ENCODE peak calls at places on chromosome 19, in seven cellular contexts. One of them, this sample, is unnamed.

GRCh38 chr19:33301011-33301899 is 1.1 kb downstream of the CEBPA start:
- DNase-seq in fibroblast of lung: no peak
- DNase-seq in Karpas-422: no peak
- DNase-seq in neuronal stem cell: no peak
- DNase-seq in IMR-90: no peak
- DNase-seq in HCT116: no peak
- DNase-seq in H9: no peak
- DNase-seq in this sample: no peak

GRCh38 chr19:835201-835810 is 5.5 kb upstream of the PRTN3 start:
- DNase-seq in fibroblast of lung: no peak
- DNase-seq in Karpas-422: no peak
- DNase-seq in neuronal stem cell: no peak
- DNase-seq in IMR-90: no peak
- DNase-seq in HCT116: no peak
- DNase-seq in H9: no peak
- DNase-seq in this sample: no peak

GRCh38 chr19:16326401-16327130 is 1.9 kb downstream of the KLF2 start:
- DNase-seq in fibroblast of lung: peak
- DNase-seq in Karpas-422: peak
- DNase-seq in neuronal stem cell: no peak
- DNase-seq in IMR-90: no peak
- DNase-seq in HCT116: no peak
- DNase-seq in H9: peak
- DNase-seq in this sample: no peak

GRCh38 chr19:48925240-48925843 is 8.2 kb upstream of the DHDH start:
- DNase-seq in fibroblast of lung: peak
- DNase-seq in Karpas-422: no peak
- DNase-seq in neuronal stem cell: no peak
- DNase-seq in IMR-90: peak
- DNase-seq in HCT116: peak
- DNase-seq in H9: no peak
- DNase-seq in this sample: peak

GRCh38 chr19:47445937-47446402 is 25.7 kb downstream of the SLC8A2 start:
- DNase-seq in fibroblast of lung: no peak
- DNase-seq in Karpas-422: peak
- DNase-seq in neuronal stem cell: no peak
- DNase-seq in IMR-90: no peak
- DNase-seq in HCT116: no peak
- DNase-seq in H9: peak
- DNase-seq in this sample: peak

GRCh38 chr19:4914736-4915501 is 5.6 kb downstream of the UHRF1 start:
- DNase-seq in fibroblast of lung: peak
- DNase-seq in Karpas-422: no peak
- DNase-seq in neuronal stem cell: no peak
- DNase-seq in IMR-90: peak
- DNase-seq in HCT116: peak
- DNase-seq in H9: no peak
- DNase-seq in this sample: peak

GRCh38 chr19:29845576-29846176 is 33.9 kb downstream of the CCNE1 start:
- DNase-seq in fibroblast of lung: peak
- DNase-seq in Karpas-422: peak
- DNase-seq in neuronal stem cell: no peak
- DNase-seq in IMR-90: peak
- DNase-seq in HCT116: no peak
- DNase-seq in H9: peak
- DNase-seq in this sample: no peak

GRCh38 chr19:57559008-57559403 is 657 bp downstream of the ZNF550 start:
- DNase-seq in fibroblast of lung: peak
- DNase-seq in Karpas-422: peak
- DNase-seq in neuronal stem cell: no peak
- DNase-seq in IMR-90: no peak
- DNase-seq in HCT116: no peak
- DNase-seq in H9: peak
- DNase-seq in this sample: peak

GRCh38 chr19:27676334-27676733 is 1536.6 kb downstream of the UQCRFS1 start:
- DNase-seq in fibroblast of lung: no peak
- DNase-seq in Karpas-422: no peak
- DNase-seq in neuronal stem cell: no peak
- DNase-seq in IMR-90: no peak
- DNase-seq in HCT116: no peak
- DNase-seq in H9: no peak
- DNase-seq in this sample: no peak

GRCh38 chr19:29831041-29831548 is 19.3 kb downstream of the CCNE1 start:
- DNase-seq in fibroblast of lung: no peak
- DNase-seq in Karpas-422: no peak
- DNase-seq in neuronal stem cell: no peak
- DNase-seq in IMR-90: no peak
- DNase-seq in HCT116: peak
- DNase-seq in H9: no peak
- DNase-seq in this sample: peak

GRCh38 chr19:5114713-5115112 is 145.8 kb downstream of the KDM4B start:
- DNase-seq in fibroblast of lung: no peak
- DNase-seq in Karpas-422: no peak
- DNase-seq in neuronal stem cell: no peak
- DNase-seq in IMR-90: no peak
- DNase-seq in HCT116: no peak
- DNase-seq in H9: no peak
- DNase-seq in this sample: no peak

GRCh38 chr19:40716031-40716654 is 543 bp downstream of the COQ8B start:
- DNase-seq in fibroblast of lung: no peak
- DNase-seq in Karpas-422: peak
- DNase-seq in neuronal stem cell: no peak
- DNase-seq in IMR-90: peak
- DNase-seq in HCT116: peak
- DNase-seq in H9: peak
- DNase-seq in this sample: peak

GRCh38 chr19:16428372-16429036 is 43.3 kb downstream of the EPS15L1 start:
- DNase-seq in fibroblast of lung: no peak
- DNase-seq in Karpas-422: peak
- DNase-seq in neuronal stem cell: no peak
- DNase-seq in IMR-90: no peak
- DNase-seq in HCT116: no peak
- DNase-seq in H9: no peak
- DNase-seq in this sample: no peak

GRCh38 chr19:38475176-38475575 is 41.7 kb downstream of the RYR1 start:
- DNase-seq in fibroblast of lung: no peak
- DNase-seq in Karpas-422: no peak
- DNase-seq in neuronal stem cell: no peak
- DNase-seq in IMR-90: no peak
- DNase-seq in HCT116: no peak
- DNase-seq in H9: no peak
- DNase-seq in this sample: no peak

GRCh38 chr19:45071545-45071938 is 4.7 kb downstream of the ZNF296 start:
- DNase-seq in fibroblast of lung: no peak
- DNase-seq in Karpas-422: no peak
- DNase-seq in neuronal stem cell: no peak
- DNase-seq in IMR-90: no peak
- DNase-seq in HCT116: no peak
- DNase-seq in H9: no peak
- DNase-seq in this sample: no peak

GRCh38 chr19:20287070-20287469 is 120.1 kb downstream of the ZNF486 start:
- DNase-seq in fibroblast of lung: no peak
- DNase-seq in Karpas-422: no peak
- DNase-seq in neuronal stem cell: no peak
- DNase-seq in IMR-90: no peak
- DNase-seq in HCT116: no peak
- DNase-seq in H9: no peak
- DNase-seq in this sample: no peak

GRCh38 chr19:48569814-48570213 is 17.8 kb downstream of the SULT2B1 start:
- DNase-seq in fibroblast of lung: peak
- DNase-seq in Karpas-422: no peak
- DNase-seq in neuronal stem cell: no peak
- DNase-seq in IMR-90: peak
- DNase-seq in HCT116: no peak
- DNase-seq in H9: no peak
- DNase-seq in this sample: no peak

GRCh38 chr19:35079826-35080225 is 35.8 kb upstream of the FXYD3 start:
- DNase-seq in fibroblast of lung: no peak
- DNase-seq in Karpas-422: no peak
- DNase-seq in neuronal stem cell: no peak
- DNase-seq in IMR-90: no peak
- DNase-seq in HCT116: no peak
- DNase-seq in H9: no peak
- DNase-seq in this sample: no peak

GRCh38 chr19:54100560-54100959 is at the start of gene OSCAR:
- DNase-seq in fibroblast of lung: no peak
- DNase-seq in Karpas-422: no peak
- DNase-seq in neuronal stem cell: no peak
- DNase-seq in IMR-90: no peak
- DNase-seq in HCT116: no peak
- DNase-seq in H9: no peak
- DNase-seq in this sample: no peak

GRCh38 chr19:8306235-8307054 is 1.7 kb downstream of the CD320 start:
- DNase-seq in fibroblast of lung: no peak
- DNase-seq in Karpas-422: no peak
- DNase-seq in neuronal stem cell: no peak
- DNase-seq in IMR-90: no peak
- DNase-seq in HCT116: no peak
- DNase-seq in H9: no peak
- DNase-seq in this sample: no peak

GRCh38 chr19:8210660-8211101 is 1.5 kb downstream of the CERS4 start:
- DNase-seq in fibroblast of lung: no peak
- DNase-seq in Karpas-422: peak
- DNase-seq in neuronal stem cell: no peak
- DNase-seq in IMR-90: no peak
- DNase-seq in HCT116: no peak
- DNase-seq in H9: no peak
- DNase-seq in this sample: no peak

GRCh38 chr19:39411006-39411831 is 1.2 kb upstream of the PLEKHG2 start:
- DNase-seq in fibroblast of lung: peak
- DNase-seq in Karpas-422: peak
- DNase-seq in neuronal stem cell: no peak
- DNase-seq in IMR-90: peak
- DNase-seq in HCT116: no peak
- DNase-seq in H9: no peak
- DNase-seq in this sample: no peak

GRCh38 chr19:16588089-16588823 is 16.0 kb upstream of the SLC35E1 start:
- DNase-seq in fibroblast of lung: peak
- DNase-seq in Karpas-422: peak
- DNase-seq in neuronal stem cell: no peak
- DNase-seq in IMR-90: peak
- DNase-seq in HCT116: no peak
- DNase-seq in H9: peak
- DNase-seq in this sample: no peak

GRCh38 chr19:29079331-29079730 is 133.6 kb downstream of the UQCRFS1 start:
- DNase-seq in fibroblast of lung: no peak
- DNase-seq in Karpas-422: no peak
- DNase-seq in neuronal stem cell: peak
- DNase-seq in IMR-90: no peak
- DNase-seq in HCT116: no peak
- DNase-seq in H9: no peak
- DNase-seq in this sample: no peak

GRCh38 chr19:32581704-32582164 is 744 bp downstream of the PDCD5 start:
- DNase-seq in fibroblast of lung: peak
- DNase-seq in Karpas-422: no peak
- DNase-seq in neuronal stem cell: no peak
- DNase-seq in IMR-90: peak
- DNase-seq in HCT116: no peak
- DNase-seq in H9: peak
- DNase-seq in this sample: peak

DNA sequence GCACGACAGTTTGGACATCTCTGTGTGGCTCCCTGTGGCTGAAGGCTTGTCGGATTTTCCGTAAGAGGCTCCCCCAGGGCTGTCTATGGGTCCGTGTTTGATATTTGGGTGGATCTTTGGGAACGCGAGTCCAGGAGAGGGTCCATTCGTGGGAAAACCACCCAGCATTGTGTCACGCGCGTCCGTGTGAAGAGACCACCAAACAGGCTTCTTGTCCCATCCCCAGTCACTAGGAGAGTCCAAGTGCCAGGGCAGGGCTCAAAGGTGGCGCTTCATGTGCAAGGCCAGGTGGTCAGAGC is 2.4 kb downstream of the KLF1 start:
- DNase-seq in fibroblast of lung: no peak
- DNase-seq in Karpas-422: no peak
- DNase-seq in neuronal stem cell: no peak
- DNase-seq in IMR-90: no peak
- DNase-seq in HCT116: no peak
- DNase-seq in H9: no peak
- DNase-seq in this sample: no peak
- H3K4me2 ChIP-seq in fibroblast of lung: no peak
- H3K4me2 ChIP-seq in Karpas-422: no peak
- H3K4me2 ChIP-seq in neuronal stem cell: peak
- H3K4me2 ChIP-seq in IMR-90: no peak
- H3K4me2 ChIP-seq in HCT116: no peak
- H3K4me2 ChIP-seq in H9: peak
- H3K4me2 ChIP-seq in this sample: no peak

DNA sequence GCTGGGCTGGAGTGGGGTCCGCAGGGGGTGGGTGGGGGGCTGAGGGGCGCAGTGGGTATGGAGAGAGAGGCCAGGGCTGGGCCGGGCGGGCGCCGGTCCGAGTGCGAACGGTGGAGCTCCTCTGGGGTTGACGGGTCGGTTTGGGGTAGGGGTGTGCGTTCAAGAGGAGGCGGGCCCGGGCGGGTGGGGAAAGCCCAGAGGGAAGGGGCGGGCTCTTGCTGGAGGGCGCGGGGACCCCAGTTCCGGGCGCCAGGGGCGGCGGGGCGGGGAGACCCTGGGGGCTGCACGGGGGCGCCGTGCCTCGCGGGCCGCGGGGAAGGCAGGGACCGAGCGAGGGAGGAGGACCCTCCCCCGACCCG is 8.0 kb upstream of the SHISA7 start:
- DNase-seq in fibroblast of lung: no peak
- DNase-seq in Karpas-422: no peak
- DNase-seq in neuronal stem cell: no peak
- DNase-seq in IMR-90: no peak
- DNase-seq in HCT116: no peak
- DNase-seq in H9: no peak
- DNase-seq in this sample: no peak
- H3K4me2 ChIP-seq in fibroblast of lung: no peak
- H3K4me2 ChIP-seq in Karpas-422: no peak
- H3K4me2 ChIP-seq in neuronal stem cell: peak
- H3K4me2 ChIP-seq in IMR-90: no peak
- H3K4me2 ChIP-seq in HCT116: no peak
- H3K4me2 ChIP-seq in H9: peak
- H3K4me2 ChIP-seq in this sample: no peak

GRCh38 chr19:12064266-12065099 is at the start of gene ZNF844:
- DNase-seq in fibroblast of lung: peak
- DNase-seq in Karpas-422: peak
- DNase-seq in neuronal stem cell: peak
- DNase-seq in IMR-90: peak
- DNase-seq in HCT116: no peak
- DNase-seq in H9: peak
- DNase-seq in this sample: peak
- H3K4me2 ChIP-seq in fibroblast of lung: peak
- H3K4me2 ChIP-seq in Karpas-422: peak
- H3K4me2 ChIP-seq in neuronal stem cell: peak
- H3K4me2 ChIP-seq in IMR-90: peak
- H3K4me2 ChIP-seq in HCT116: no peak
- H3K4me2 ChIP-seq in H9: peak
- H3K4me2 ChIP-seq in this sample: peak

DNA sequence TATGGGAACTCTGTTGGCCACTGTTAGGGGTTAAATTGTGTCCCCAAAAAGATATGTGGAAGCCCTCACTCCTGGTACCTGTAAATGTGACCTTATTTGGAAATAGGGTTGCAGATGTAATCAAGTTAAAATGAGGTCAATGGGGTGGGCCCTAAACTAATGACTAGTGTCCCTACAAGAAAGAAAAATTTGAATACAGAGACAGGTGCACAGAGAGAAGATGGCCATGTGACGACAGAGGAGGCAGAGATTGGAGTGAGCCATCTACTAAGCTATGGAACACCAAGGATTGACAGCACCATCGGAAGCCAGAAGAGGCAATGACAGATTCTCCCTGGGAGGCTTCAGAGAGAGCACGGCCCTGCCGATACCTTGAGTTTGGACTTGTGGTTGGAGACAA is 16.5 kb downstream of the POU2F2 start:
- DNase-seq in fibroblast of lung: no peak
- DNase-seq in Karpas-422: peak
- DNase-seq in neuronal stem cell: no peak
- DNase-seq in IMR-90: no peak
- DNase-seq in HCT116: no peak
- DNase-seq in H9: no peak
- DNase-seq in this sample: no peak
- H3K4me2 ChIP-seq in fibroblast of lung: no peak
- H3K4me2 ChIP-seq in Karpas-422: peak
- H3K4me2 ChIP-seq in neuronal stem cell: no peak
- H3K4me2 ChIP-seq in IMR-90: no peak
- H3K4me2 ChIP-seq in HCT116: no peak
- H3K4me2 ChIP-seq in H9: no peak
- H3K4me2 ChIP-seq in this sample: no peak

This sample was measured in PC-3.